ENCODE peak calls at places on chromosomes 11 and 22, in four cellular contexts. O is GM12878, Y is K562, L is HepG2. M is an unnamed sample.

GRCh38 chr11:114259124-114259526 is 37.1 kb upstream of the NNMT start:
- DNase-seq in L (no peak), Y (no peak), O (no peak), M (no peak)

GRCh38 chr22:19048531-19048930 is 73.7 kb downstream of the DGCR2 start:
- DNase-seq in O (no peak), Y (no peak), L (no peak), M (no peak)

GRCh38 chr11:104852811-104853210 is 45.4 kb downstream of the CASP12 start:
- DNase-seq in O (no peak), Y (no peak), L (no peak), M (no peak)

GRCh38 chr11:12123177-12123576 is 12.8 kb downstream of the MICAL2 start:
- DNase-seq in O (no peak), L (no peak), Y (no peak), M (no peak)

GRCh38 chr22:19596680-19597398 is 72.6 kb upstream of the CLDN5 start:
- DNase-seq in Y (peak; percentile 40), O (no peak), L (peak; percentile 13), M (no peak)

GRCh38 chr11:68035266-68035876 is 3.5 kb upstream of the TCIRG1 start:
- DNase-seq in O (no peak), Y (no peak), L (no peak), M (no peak)

GRCh38 chr11:62394825-62395538 is 23.9 kb upstream of the SCGB1A1 start:
- DNase-seq in O (peak; percentile 28), Y (peak; percentile 76), L (peak; percentile 71), M (peak; percentile 89)

GRCh38 chr11:77630311-77630710 is 7.3 kb downstream of the CLNS1A start:
- DNase-seq in O (no peak), Y (no peak), L (no peak), M (no peak)

GRCh38 chr11:8342821-8343681 is 79.4 kb upstream of the LMO1 start:
- DNase-seq in L (no peak), Y (no peak), O (peak; percentile 49), M (no peak)

GRCh38 chr11:68043349-68044144 is 4.7 kb downstream of the TCIRG1 start:
- DNase-seq in Y (peak; percentile 97), O (no peak), L (no peak), M (no peak)

DNA sequence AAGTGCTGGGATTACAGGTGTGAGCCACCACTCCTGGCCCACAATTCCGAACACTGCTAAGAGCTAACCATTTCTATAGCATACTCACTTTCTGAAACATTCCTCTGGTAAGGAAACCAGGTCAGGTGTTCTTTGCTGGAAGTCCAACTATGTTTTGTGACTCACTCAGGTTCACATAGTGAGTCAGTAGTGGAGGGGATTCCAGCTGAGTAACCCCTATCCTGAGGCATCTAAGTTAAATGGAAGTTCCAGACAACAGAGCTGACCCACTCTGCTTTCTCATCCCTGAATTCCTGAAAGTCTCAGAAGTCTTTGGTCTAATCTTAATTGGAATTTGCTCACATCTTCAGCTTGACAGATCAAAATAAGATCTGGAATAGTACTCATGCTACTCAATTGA is 3.0 kb upstream of the CHRNA10 start:
- DNase-seq in L (peak; percentile 5), Y (peak; percentile 5), O (no peak), M (no peak)
- TF ChIP-seq JUNB in L (no peak), Y (no peak), O (no peak), M (no peak)

GRCh38 chr11:128507936-128508335 is 79.4 kb downstream of the ETS1 start:
- DNase-seq in Y (no peak), L (no peak), O (no peak), M (no peak)

GRCh38 chr11:128505449-128506058 is 81.8 kb downstream of the ETS1 start:
- DNase-seq in L (no peak), O (no peak), Y (no peak), M (no peak)

GRCh38 chr11:128506384-128506783 is 81.0 kb downstream of the ETS1 start:
- DNase-seq in L (no peak), O (no peak), Y (no peak), M (no peak)

GRCh38 chr11:128508785-128509518 is 78.4 kb downstream of the ETS1 start:
- DNase-seq in Y (no peak), L (no peak), O (no peak), M (no peak)

GRCh38 chr11:128506999-128507591 is 80.3 kb downstream of the ETS1 start:
- DNase-seq in Y (no peak), O (no peak), L (no peak), M (peak; percentile 62)
- TF ChIP-seq POLR2AphosphoS5 in Y (no peak), O (no peak), L (no peak), M (no peak)

GRCh38 chr11:126383301-126384052 is 28.0 kb downstream of the ST3GAL4 start:
- DNase-seq in Y (no peak), O (no peak), L (no peak), M (no peak)

GRCh38 chr11:126387856-126388255 is 32.4 kb downstream of the ST3GAL4 start:
- DNase-seq in Y (no peak), L (no peak), O (no peak), M (no peak)

GRCh38 chr11:126384449-126385070 is 29.1 kb downstream of the ST3GAL4 start:
- DNase-seq in L (no peak), O (no peak), Y (no peak), M (no peak)

GRCh38 chr11:126384053-126384335 is 28.5 kb downstream of the ST3GAL4 start:
- DNase-seq in Y (no peak), O (no peak), L (no peak), M (no peak)

DNA sequence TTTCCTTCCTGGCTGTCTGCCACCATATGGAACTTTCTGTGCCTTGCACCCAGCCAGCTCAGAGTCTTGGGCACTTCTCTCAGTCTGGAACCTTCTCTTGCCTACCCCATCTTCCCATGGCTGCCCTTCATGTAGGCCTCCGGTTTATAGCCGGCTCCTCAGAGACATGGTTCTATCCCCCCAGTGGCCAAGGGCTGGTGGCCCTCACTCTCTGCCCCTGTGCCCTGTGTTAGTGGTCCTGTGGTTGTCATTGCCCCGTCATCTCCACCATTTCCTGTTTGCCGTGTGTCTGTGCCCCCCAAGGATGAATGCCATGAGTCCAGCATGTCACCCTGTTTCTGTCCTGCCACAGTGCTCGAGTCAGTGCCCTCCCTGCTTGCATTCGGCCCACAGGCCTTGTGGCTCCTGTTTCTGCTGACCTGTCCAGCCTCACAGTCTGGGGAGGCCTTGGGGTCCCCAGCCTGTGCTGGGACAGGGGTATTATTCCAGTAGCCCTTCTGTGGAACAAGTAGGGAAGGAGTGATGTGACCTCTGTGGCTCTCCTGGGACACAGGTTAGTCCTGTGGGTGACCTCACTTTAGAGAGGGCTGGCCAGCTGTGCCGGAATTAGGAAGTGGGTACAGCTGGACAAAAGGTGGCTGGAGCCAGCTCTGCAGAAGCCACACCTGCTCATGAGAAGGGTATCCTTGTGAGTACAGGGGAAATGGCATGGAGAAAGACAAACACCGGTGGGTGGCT is 30.7 kb downstream of the ST3GAL4 start:
- DNase-seq in Y (no peak), L (no peak), O (no peak), M (no peak)
- TF ChIP-seq JUNB in Y (no peak), L (no peak), O (no peak), M (no peak)

GRCh38 chr22:31753005-31753633 is 700 bp upstream of the DEPDC5 start:
- DNase-seq in O (no peak), L (peak; percentile 87), Y (peak; percentile 70), M (peak; percentile 88)
- TF ChIP-seq POLR2AphosphoS5 in O (peak; percentile 3), L (peak; percentile 77), Y (peak; percentile 34), M (no peak)

DNA sequence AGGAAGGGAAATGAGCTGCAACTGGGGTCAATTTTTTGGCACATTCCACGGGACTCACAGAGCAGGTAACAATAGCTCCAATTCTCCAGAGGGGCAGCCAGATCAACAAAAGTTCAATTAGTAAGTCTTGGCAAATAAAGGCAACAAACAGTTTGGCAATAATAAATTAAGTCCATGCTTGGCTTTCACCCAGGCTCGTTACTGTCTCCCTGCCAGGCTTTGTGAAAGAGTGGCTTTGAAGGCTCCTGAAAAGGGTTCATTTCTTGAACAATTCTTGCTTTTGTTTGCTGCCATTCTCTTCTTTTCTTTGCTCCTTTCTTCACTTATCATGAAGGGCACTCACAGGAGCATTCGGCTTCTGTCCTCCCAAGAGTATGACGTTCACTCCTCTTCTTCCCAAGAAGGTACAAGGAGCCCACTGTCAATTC is 123.4 kb downstream of the APIP start:
- DNase-seq in O (no peak), L (peak; percentile 12), Y (no peak), M (no peak)
- TF ChIP-seq JUNB in O (no peak), L (no peak), Y (no peak), M (no peak)

GRCh38 chr11:20205807-20206206 is 45.5 kb upstream of the DBX1 start:
- DNase-seq in Y (no peak), L (no peak), O (no peak), M (no peak)

GRCh38 chr11:20197881-20198280 is 37.6 kb upstream of the DBX1 start:
- DNase-seq in L (no peak), Y (no peak), O (peak; percentile 40), M (no peak)

GRCh38 chr11:20203836-20204235 is 43.6 kb upstream of the DBX1 start:
- DNase-seq in Y (peak; percentile 17), L (no peak), O (no peak), M (no peak)

DNA sequence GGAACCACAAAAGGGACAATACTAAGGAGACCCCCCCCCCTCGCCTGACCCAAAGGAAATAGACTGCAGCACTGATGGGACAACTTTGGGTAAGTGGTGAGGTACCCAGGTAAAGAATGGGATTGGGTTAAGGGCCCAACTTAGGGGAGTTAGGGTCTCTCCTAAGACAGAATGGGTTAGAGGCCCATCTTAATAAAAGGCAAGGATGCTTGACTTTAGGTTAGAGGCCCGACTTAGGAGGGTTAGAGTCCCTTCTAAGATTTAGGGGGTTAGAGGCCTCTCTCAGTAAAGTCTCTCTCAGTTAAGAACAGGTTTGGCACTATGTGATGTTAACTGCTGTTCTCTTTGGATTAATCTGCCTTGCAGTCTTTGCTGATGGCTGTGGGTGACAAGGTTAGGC is 41.0 kb upstream of the DBX1 start:
- DNase-seq in L (no peak), O (no peak), Y (no peak), M (peak; percentile 67)
- TF ChIP-seq POLR2AphosphoS5 in L (no peak), O (no peak), Y (no peak), M (peak; percentile 75)

DNA sequence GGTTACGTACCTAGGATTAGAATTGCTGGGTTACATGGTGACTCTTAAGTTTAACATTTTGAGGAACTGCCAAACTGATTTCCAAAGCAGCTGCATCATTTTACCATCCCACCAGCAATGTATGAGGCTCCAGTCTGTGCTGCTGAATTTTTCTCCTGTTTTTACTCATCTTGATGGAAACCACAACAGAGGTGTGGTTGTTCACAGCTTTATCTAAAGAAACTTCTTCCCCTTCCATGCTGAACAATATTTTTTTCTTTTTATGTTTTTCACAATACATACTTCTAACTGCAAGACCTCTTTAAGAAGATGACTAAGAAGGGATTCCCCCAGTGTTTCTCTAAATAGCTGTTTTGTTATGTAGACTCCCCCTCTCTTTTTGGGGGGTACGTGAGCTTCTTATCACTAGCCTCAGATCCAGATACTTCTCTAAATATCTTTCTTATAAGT is 24.0 kb downstream of the TCP11L1 start:
- DNase-seq in O (peak; percentile 76), Y (no peak), L (no peak), M (no peak)
- TF ChIP-seq JUNB in O (peak; percentile 94), Y (no peak), L (no peak), M (no peak)

GRCh38 chr11:47177846-47178245 is 1.2 kb upstream of the ARFGAP2 start:
- DNase-seq in L (peak; percentile 70), Y (no peak), O (no peak), M (no peak)

GRCh38 chr11:47175746-47176327 is 842 bp downstream of the ARFGAP2 start:
- DNase-seq in L (no peak), Y (no peak), O (no peak), M (no peak)

GRCh38 chr11:47178305-47178704 is 1.6 kb upstream of the ARFGAP2 start:
- DNase-seq in O (no peak), L (no peak), Y (no peak), M (no peak)

GRCh38 chr11:47176328-47177228 is at the start of gene ARFGAP2:
- DNase-seq in L (peak; percentile 84), Y (peak; percentile 100), O (peak; percentile 73), M (peak; percentile 97)

GRCh38 chr11:47177229-47177845 is 658 bp upstream of the ARFGAP2 start:
- DNase-seq in L (peak; percentile 79), Y (peak; percentile 70), O (peak; percentile 71), M (peak; percentile 79)
- TF ChIP-seq POLR2AphosphoS5 in L (no peak), Y (no peak), O (no peak), M (no peak)